ENCODE peak calls at places on chromosomes 16 and 17, in seven cellular contexts. J is GM23248, Y is PC-9, G is GM23338, H is neural progenitor cell, C is MM.1S, F is SK-N-SH. P is an unnamed sample.

GRCh38 chr17:29379084-29379811 is 10.9 kb upstream of the TAOK1 start:
- DNase-seq in H (peak; percentile 29), C (no peak), J (peak; percentile 14), G (no peak), F (no peak), Y (no peak), P (no peak)

GRCh38 chr17:66337866-66338472 is 35.6 kb downstream of the PRKCA start:
- DNase-seq in G (no peak), C (no peak), H (no peak), F (no peak), Y (no peak), J (no peak), P (no peak)

GRCh38 chr17:10087333-10087732 is 111.1 kb downstream of the GAS7 start:
- DNase-seq in F (no peak), C (no peak), H (no peak), G (no peak), Y (no peak), J (no peak), P (no peak)

GRCh38 chr17:2704031-2704889 is 7.3 kb downstream of the CLUH start:
- DNase-seq in C (no peak), Y (no peak), F (peak; percentile 20), G (no peak), J (no peak), H (no peak), P (no peak)

GRCh38 chr16:59892376-59892775 is 1158.3 kb upstream of the GOT2 start:
- DNase-seq in J (no peak), Y (no peak), G (no peak), H (no peak), F (no peak), C (no peak), P (no peak)

GRCh38 chr16:20865420-20866126 is 34.6 kb downstream of the DCUN1D3 start:
- DNase-seq in H (no peak), Y (no peak), F (no peak), C (no peak), J (peak; percentile 60), G (no peak), P (peak; percentile 14)

GRCh38 chr16:30619643-30620042 is 9.5 kb upstream of the ZNF689 start:
- DNase-seq in C (no peak), F (no peak), G (no peak), Y (no peak), J (peak; percentile 15), H (no peak), P (no peak)

GRCh38 chr17:77419547-77420475 is 279.0 kb downstream of the SEC14L1 start:
- DNase-seq in C (no peak), Y (peak; percentile 43), H (peak; percentile 88), J (no peak), G (peak; percentile 94), F (peak; percentile 84), P (peak; percentile 57)

GRCh38 chr16:19765860-19766553 is 47.9 kb downstream of the IQCK start:
- DNase-seq in G (no peak), H (no peak), Y (no peak), F (no peak), J (no peak), C (no peak), P (no peak)

GRCh38 chr17:30720013-30720471 is 104.5 kb downstream of the CRLF3 start:
- DNase-seq in J (no peak), Y (no peak), G (no peak), H (no peak), F (no peak), C (no peak), P (no peak)

GRCh38 chr17:63966646-63967265 is 6.0 kb downstream of the SCN4A start:
- DNase-seq in G (no peak), F (no peak), Y (no peak), C (no peak), J (no peak), H (no peak), P (no peak)

GRCh38 chr17:57086069-57086930 is 1.3 kb downstream of the AKAP1 start:
- DNase-seq in C (peak; percentile 30), F (peak; percentile 68), G (peak; percentile 65), J (peak; percentile 58), Y (peak; percentile 37), H (peak; percentile 47), P (peak; percentile 59)

GRCh38 chr17:82215972-82216300 is 3.3 kb upstream of the CCDC57 start:
- DNase-seq in F (peak; percentile 31), C (peak; percentile 3), Y (no peak), G (no peak), J (no peak), H (no peak), P (no peak)

GRCh38 chr16:50769-51591 is 2.4 kb downstream of the POLR3K start:
- DNase-seq in G (no peak), H (no peak), Y (no peak), F (no peak), C (no peak), J (no peak), P (no peak)

GRCh38 chr17:14197582-14197981 is 39.1 kb downstream of the CDRT15 start:
- DNase-seq in G (no peak), H (no peak), J (no peak), F (no peak), C (no peak), Y (no peak), P (no peak)
- H4K20me1 ChIP-seq in G (no peaks in the 10 kb centered on the region), H (no peaks in the 10 kb centered on the region), J (no peaks in the 10 kb centered on the region), F (no peaks in the 10 kb centered on the region), C (no peaks in the 10 kb centered on the region), Y (no peaks in the 10 kb centered on the region), P (no peaks in the 10 kb centered on the region)

GRCh38 chr16:17147942-17148341 is 322.8 kb downstream of the XYLT1 start:
- DNase-seq in J (no peak), G (no peak), Y (no peak), F (no peak), H (no peak), C (no peak), P (no peak)
- H3F3A ChIP-seq in J (no peaks in the 10 kb centered on the region), G (no peaks in the 10 kb centered on the region), Y (no peaks in the 10 kb centered on the region), F (peaks cover 15% of the 10 kb centered on the region), H (no peaks in the 10 kb centered on the region), C (no peaks in the 10 kb centered on the region), P (no peaks in the 10 kb centered on the region)

GRCh38 chr17:42760652-42761581 is at the start of gene RAMP2:
- DNase-seq in Y (peak; percentile 18), F (peak; percentile 84), J (peak; percentile 60), H (peak; percentile 75), G (peak; percentile 73), C (no peak), P (no peak)
- H2AFZ ChIP-seq in Y (no peak within 1 kb of the TSS), F (peak within 1 kb of the TSS; percentile 70), J (peak within 1 kb of the TSS; percentile 80), H (peak within 1 kb of the TSS; percentile 85), G (peak within 1 kb of the TSS; percentile 97), C (peak within 1 kb of the TSS; percentile 31), P (peak within 1 kb of the TSS; percentile 57)

GRCh38 chr16:88413231-88413630 is 30.5 kb downstream of the ZNF469 start:
- DNase-seq in F (no peak), H (no peak), G (no peak), Y (no peak), C (no peak), J (no peak), P (no peak)
- H4K20me1 ChIP-seq in F (peaks cover 12% of the 10 kb centered on the region), H (no peaks in the 10 kb centered on the region), G (no peaks in the 10 kb centered on the region), Y (no peaks in the 10 kb centered on the region), C (no peaks in the 10 kb centered on the region), J (no peaks in the 10 kb centered on the region), P (no peaks in the 10 kb centered on the region)

DNA sequence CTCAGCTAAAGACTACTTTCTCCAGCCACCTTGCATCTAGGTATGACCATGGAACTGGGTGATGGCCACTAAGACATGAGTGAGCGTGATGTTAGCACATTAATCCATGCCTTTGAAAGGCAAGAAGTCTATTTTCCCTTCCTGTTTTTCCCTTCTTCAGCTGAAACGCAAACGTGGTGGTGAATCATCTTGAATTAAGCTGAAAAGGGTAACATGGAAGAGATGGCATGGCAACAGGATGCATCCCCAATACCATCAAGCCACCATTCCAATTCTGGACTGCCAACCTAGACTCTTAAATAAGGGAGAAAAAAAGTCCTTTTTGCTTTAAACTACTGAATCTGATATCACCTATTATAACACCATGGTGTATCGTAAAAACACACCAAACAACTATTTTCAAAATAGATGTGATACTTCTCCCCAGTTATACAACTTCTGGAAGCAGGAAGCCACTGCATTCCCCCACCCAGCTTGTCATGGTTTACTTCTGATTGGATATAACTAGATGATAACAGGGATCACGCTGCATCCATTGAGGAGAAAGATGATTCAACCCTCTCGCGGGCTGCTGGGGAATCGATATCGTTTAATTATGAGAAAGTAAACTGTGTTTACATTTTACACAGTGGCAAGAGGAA is 368.6 kb downstream of the CDH13 start:
- DNase-seq in H (no peak), F (no peak), J (no peak), Y (no peak), G (no peak), C (no peak), P (no peak)
- H3F3A ChIP-seq in H (no peaks in the 10 kb centered on the region), F (peaks cover 17% of the 10 kb centered on the region), J (no peaks in the 10 kb centered on the region), Y (no peaks in the 10 kb centered on the region), G (no peaks in the 10 kb centered on the region), C (no peaks in the 10 kb centered on the region), P (no peaks in the 10 kb centered on the region)

GRCh38 chr16:48501516-48502377 is 108.2 kb downstream of the N4BP1 start:
- DNase-seq in G (no peak), Y (no peak), F (no peak), H (no peak), J (no peak), C (no peak), P (no peak)
- H2AFZ ChIP-seq in G (no peak overlapping the region), Y (no peak overlapping the region), F (no peak overlapping the region), H (no peak overlapping the region), J (no peak overlapping the region), C (no peak overlapping the region), P (no peak overlapping the region)

P was measured in PC-3.